ENCODE peak calls at places on chromosomes 3 and 15, in ten cellular contexts. X is occipital lobe; K is activated CD8-positive, alpha-beta memory T cell treated with anti-CD3 and anti-CD28 coated beads for 24 hours; P is NCI-H524; C is heart right ventricle; Y is substantia nigra; F is stimulated activated CD8-positive, alpha-beta memory T cell treated with anti-CD3 and anti-CD28 coated beads, Interleukin-4, amount 100 ng/mL, for 24 hours; V is GOT3; Q is M059J; L is OCI-LY7. T is an unnamed sample.

GRCh38 chr3:137163241-137163916 is 205.6 kb downstream of the IL20RB start:
- DNase-seq in X (no peak), K (no peak), P (no peak), C (no peak), Y (no peak), F (no peak), V (no peak), Q (no peak), L (no peak), T (no peak)

GRCh38 chr3:42961633-42962032 is 17.5 kb upstream of the GASK1A start:
- DNase-seq in X (peak), K (no peak), P (peak), C (no peak), Y (no peak), F (no peak), V (no peak), Q (peak), L (peak), T (peak)

GRCh38 chr3:44065741-44066140 is 175.9 kb upstream of the TOPAZ1 start:
- DNase-seq in X (no peak), K (no peak), P (peak), C (no peak), Y (no peak), F (no peak), V (no peak), Q (peak), L (no peak), T (no peak)

GRCh38 chr15:50143255-50143860 is 24.3 kb upstream of the ATP8B4 start:
- DNase-seq in X (no peak), K (no peak), P (no peak), C (no peak), Y (no peak), F (no peak), V (no peak), Q (no peak), L (no peak), T (no peak)

GRCh38 chr3:184011937-184012889 is 5.5 kb downstream of the ABCC5 start:
- DNase-seq in X (no peak), K (no peak), P (no peak), C (no peak), Y (no peak), F (no peak), V (no peak), Q (no peak), L (no peak), T (no peak)

GRCh38 chr3:63029326-63029725 is 154.1 kb upstream of the CADPS start:
- DNase-seq in X (no peak), K (no peak), P (no peak), C (no peak), Y (no peak), F (no peak), V (no peak), Q (no peak), L (no peak), T (no peak)

GRCh38 chr3:33115024-33115768 is 1.4 kb downstream of the CRTAP start:
- DNase-seq in X (peak), K (no peak), P (no peak), C (peak), Y (no peak), F (no peak), V (peak), Q (peak), L (peak), T (peak)

GRCh38 chr3:12974819-12975218 is 98.4 kb downstream of the IQSEC1 start:
- DNase-seq in X (no peak), K (no peak), P (no peak), C (no peak), Y (no peak), F (no peak), V (no peak), Q (no peak), L (no peak), T (no peak)

GRCh38 chr3:77254967-77255831 is 215.3 kb downstream of the ROBO2 start:
- DNase-seq in X (no peak), K (no peak), P (no peak), C (no peak), Y (no peak), F (no peak), V (no peak), Q (peak), L (peak), T (peak)

GRCh38 chr3:194269610-194270145 is 81.5 kb downstream of the CPN2 start:
- DNase-seq in X (no peak), K (no peak), P (no peak), C (peak), Y (peak), F (no peak), V (no peak), Q (peak), L (no peak), T (peak)

GRCh38 chr3:127274200-127274599 is 13.6 kb downstream of the PRR20G start:
- DNase-seq in X (no peak), K (no peak), P (no peak), C (no peak), Y (no peak), F (no peak), V (no peak), Q (no peak), L (no peak), T (no peak)

GRCh38 chr3:116413319-116413718 is 32.0 kb downstream of the LSAMP start:
- DNase-seq in X (no peak), K (no peak), P (no peak), C (no peak), Y (no peak), F (no peak), V (no peak), Q (no peak), L (no peak), T (no peak)

GRCh38 chr3:141659821-141660597 is 78.1 kb upstream of the RNF7 start:
- DNase-seq in X (peak), K (no peak), P (peak), C (peak), Y (peak), F (no peak), V (no peak), Q (peak), L (no peak), T (peak)

GRCh38 chr3:40741729-40742128 is 217.0 kb downstream of the ZNF621 start:
- DNase-seq in X (peak), K (no peak), P (no peak), C (no peak), Y (no peak), F (no peak), V (no peak), Q (no peak), L (peak), T (no peak)

GRCh38 chr3:168615489-168616020 is 519.8 kb upstream of the GOLIM4 start:
- DNase-seq in X (no peak), K (no peak), P (peak), C (no peak), Y (no peak), F (no peak), V (no peak), Q (no peak), L (no peak), T (no peak)

GRCh38 chr3:172746476-172746875 is 4.0 kb upstream of the ECT2 start:
- DNase-seq in X (no peak), K (no peak), P (no peak), C (no peak), Y (no peak), F (no peak), V (no peak), Q (peak), L (no peak), T (peak)

GRCh38 chr3:195773956-195774537 is 37.7 kb downstream of the MUC4 start:
- DNase-seq in X (no peak), K (no peak), P (no peak), C (no peak), Y (no peak), F (no peak), V (no peak), Q (no peak), L (no peak), T (no peak)

GRCh38 chr3:105791919-105792786 is 76.7 kb downstream of the CBLB start:
- DNase-seq in X (no peak), K (no peak), P (no peak), C (peak), Y (no peak), F (no peak), V (peak), Q (peak), L (no peak), T (peak)

GRCh38 chr15:89054873-89055272 is 33.4 kb upstream of the ABHD2 start:
- DNase-seq in X (no peak), K (no peak), P (no peak), C (no peak), Y (no peak), F (no peak), V (no peak), Q (no peak), L (no peak), T (no peak)

GRCh38 chr3:47984089-47984759 is 32.0 kb downstream of the MAP4 start:
- DNase-seq in X (peak), K (no peak), P (no peak), C (no peak), Y (no peak), F (no peak), V (no peak), Q (peak), L (no peak), T (peak)

GRCh38 chr3:78143000-78143399 is 1103.1 kb downstream of the ROBO2 start:
- DNase-seq in X (no peak), K (no peak), P (no peak), C (no peak), Y (no peak), F (no peak), V (no peak), Q (peak), L (no peak), T (peak)

GRCh38 chr3:188037116-188037718 is 116.7 kb upstream of the LPP start:
- DNase-seq in X (no peak), K (no peak), P (no peak), C (no peak), Y (no peak), F (no peak), V (no peak), Q (peak), L (no peak), T (peak)

GRCh38 chr3:21645121-21645897 is 105.7 kb downstream of the ZNF385D start:
- DNase-seq in X (peak), K (no peak), P (no peak), C (peak), Y (no peak), F (no peak), V (no peak), Q (peak), L (no peak), T (peak)

GRCh38 chr15:48851956-48852355 is 26.0 kb upstream of the EID1 start:
- DNase-seq in X (no peak), K (no peak), P (no peak), C (no peak), Y (no peak), F (no peak), V (no peak), Q (no peak), L (no peak), T (no peak)

GRCh38 chr3:161274691-161275298 is 53.7 kb downstream of the NMD3 start:
- DNase-seq in X (peak), K (no peak), P (peak), C (no peak), Y (no peak), F (no peak), V (no peak), Q (peak), L (peak), T (no peak)

GRCh38 chr3:102156426-102156825 is 278.4 kb upstream of the ZPLD1 start:
- DNase-seq in X (no peak), K (no peak), P (no peak), C (no peak), Y (no peak), F (no peak), V (no peak), Q (peak), L (no peak), T (peak)

GRCh38 chr3:71269896-71270295 is 313.6 kb downstream of the FOXP1 start:
- DNase-seq in X (no peak), K (no peak), P (no peak), C (no peak), Y (no peak), F (no peak), V (no peak), Q (no peak), L (no peak), T (no peak)

T was measured in astrocyte.